ENCODE peak calls at places on chromosomes 7 and 10, in seven cellular contexts. D is H1, Q is HepG2, P is K562, C is NT2/D1, H is GM12878, R is SK-N-SH. U is an unnamed sample.
A peak's percentile ranks its signal among the peaks of the same experiment; 100 is the strongest.

GRCh38 chr10:16685551-16685950 is 131.7 kb downstream of the RSU1 start:
- DNase-seq in P (no peak), D (no peak), R (no peak), H (no peak), Q (no peak), C (no peak), U (no peak)

GRCh38 chr7:22983257-22983855 is 30.6 kb downstream of the HYCC1 start:
- DNase-seq in Q (no peak), C (no peak), R (no peak), D (no peak), P (no peak), H (no peak), U (no peak)

GRCh38 chr7:109003742-109004141 is 434.1 kb downstream of the DNAJB9 start:
- DNase-seq in R (no peak), C (no peak), H (no peak), D (peak; percentile 7), P (no peak), Q (no peak), U (no peak)

GRCh38 chr7:24946467-24946866 is 33.5 kb downstream of the OSBPL3 start:
- DNase-seq in R (no peak), H (no peak), C (no peak), D (no peak), Q (peak; percentile 52), P (no peak), U (no peak)

GRCh38 chr7:6284055-6284400 is 11.6 kb upstream of the CYTH3 start:
- DNase-seq in P (no peak), C (no peak), R (no peak), Q (no peak), D (no peak), H (no peak), U (no peak)

GRCh38 chr10:120984221-120984620 is 133.1 kb downstream of the WDR11 start:
- DNase-seq in H (no peak), R (no peak), Q (no peak), D (no peak), C (no peak), P (no peak), U (no peak)

GRCh38 chr7:118104812-118105441 is 79.0 kb upstream of the LSM8 start:
- DNase-seq in H (no peak), D (no peak), Q (no peak), R (peak; percentile 6), P (peak; percentile 13), C (no peak), U (peak; percentile 15)

GRCh38 chr7:101952355-101953247 is 135.2 kb downstream of the CUX1 start:
- DNase-seq in P (peak; percentile 34), C (no peak), H (no peak), R (no peak), D (no peak), Q (no peak), U (peak; percentile 86)

GRCh38 chr7:133477786-133478185 is 224.9 kb downstream of the EXOC4 start:
- DNase-seq in H (no peak), D (no peak), C (no peak), P (no peak), R (no peak), Q (no peak), U (no peak)

DNA sequence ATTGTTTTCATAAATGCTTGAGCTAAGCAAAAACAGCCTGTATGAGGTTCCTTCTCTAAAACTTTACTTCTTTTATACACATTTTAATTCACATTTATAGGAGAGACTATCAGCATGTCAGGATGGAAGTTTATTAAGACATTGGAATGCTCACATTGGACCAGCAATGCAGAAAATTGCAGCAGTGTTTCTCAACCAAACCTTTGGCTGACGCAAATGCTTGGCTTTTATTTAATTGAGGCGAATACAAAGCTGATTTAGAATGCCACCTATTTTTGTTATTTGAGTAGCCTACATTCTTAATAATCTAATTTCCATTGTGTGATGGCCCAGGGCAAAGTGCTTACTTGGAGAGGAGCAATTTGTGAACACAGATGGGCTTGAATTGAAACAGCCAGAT is 283.2 kb downstream of the ARL4A start:
- DNase-seq in R (no peak), C (no peak), D (no peak), Q (no peak), H (no peak), P (no peak), U (no peak)
- TF ChIP-seq YY1 in R (no peak), C (no peak), D (no peak), Q (no peak), H (no peak), P (no peak), U (no peak)

DNA sequence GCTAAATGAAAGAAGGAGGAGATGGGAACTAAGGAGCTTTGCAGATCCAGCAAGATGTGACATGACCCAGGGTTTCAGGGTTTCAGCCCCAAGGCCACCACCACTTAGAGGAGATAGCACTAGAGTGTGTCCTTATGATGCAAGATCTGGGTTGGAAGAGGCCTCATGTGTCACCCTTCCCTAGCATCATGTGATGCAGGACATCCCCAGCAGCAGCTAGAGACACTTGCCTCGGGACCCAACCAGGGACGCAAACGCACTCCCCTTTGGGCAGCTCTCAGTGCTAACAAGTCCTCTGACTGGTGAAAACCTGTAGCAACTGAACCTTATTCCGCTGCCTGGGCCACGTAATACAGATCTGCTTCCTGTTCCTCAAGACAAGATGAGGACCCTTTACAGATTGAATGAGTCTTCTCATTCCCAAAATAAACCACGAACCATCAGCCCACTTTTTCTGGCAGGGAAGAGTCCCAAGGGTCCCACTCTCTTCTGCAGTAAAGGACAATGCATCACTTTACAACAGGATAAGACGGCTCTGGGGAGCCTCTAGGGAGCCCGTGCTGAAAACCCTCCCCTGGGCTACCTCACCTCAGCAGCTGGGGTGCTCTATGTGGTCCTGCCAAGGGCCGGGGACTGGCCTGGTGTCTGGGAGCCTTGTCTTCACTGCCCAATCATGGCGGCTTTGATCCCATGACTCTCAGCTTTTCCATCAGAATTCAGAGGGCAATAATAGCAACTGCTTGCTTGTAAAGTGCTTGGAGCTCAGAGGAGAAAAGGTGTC is 44.8 kb upstream of the GDF10 start:
- DNase-seq in R (no peak), P (no peak), C (no peak), D (no peak), H (no peak), Q (no peak), U (no peak)
- TF ChIP-seq YY1 in R (no peak), P (no peak), C (no peak), D (no peak), H (no peak), Q (no peak), U (no peak)

DNA sequence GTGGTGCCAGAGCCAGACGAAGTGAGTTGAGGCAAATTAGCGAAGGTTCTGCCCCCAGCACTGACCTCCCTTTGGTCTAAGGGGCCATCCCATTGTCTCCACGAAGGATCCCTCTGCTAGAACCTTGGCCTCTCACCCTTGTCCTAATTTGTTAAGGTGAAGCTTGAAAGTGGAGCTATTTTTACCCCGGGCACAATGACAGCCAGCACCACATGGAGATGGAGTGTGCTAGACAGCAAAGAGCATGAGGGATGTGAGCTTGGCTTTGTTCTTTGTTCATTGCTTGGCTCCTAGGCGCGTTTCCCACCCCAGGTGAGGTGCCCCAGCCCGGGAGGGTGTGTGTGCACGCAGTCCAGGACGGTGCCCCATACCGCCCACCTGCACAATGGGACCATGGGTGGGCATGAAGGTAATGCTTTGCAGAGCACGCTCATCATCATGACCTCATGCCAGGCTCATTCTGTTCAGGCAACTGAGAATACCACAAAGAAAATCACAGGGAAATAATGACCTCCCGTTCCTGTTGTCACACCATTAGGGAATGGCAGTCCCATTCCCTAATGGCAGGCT is 361.0 kb upstream of the FZD8 start:
- DNase-seq in H (no peak), Q (no peak), D (no peak), C (no peak), P (no peak), R (no peak), U (no peak)
- TF ChIP-seq YY1 in H (no peak), Q (no peak), D (no peak), C (no peak), P (no peak), R (no peak), U (no peak)

DNA sequence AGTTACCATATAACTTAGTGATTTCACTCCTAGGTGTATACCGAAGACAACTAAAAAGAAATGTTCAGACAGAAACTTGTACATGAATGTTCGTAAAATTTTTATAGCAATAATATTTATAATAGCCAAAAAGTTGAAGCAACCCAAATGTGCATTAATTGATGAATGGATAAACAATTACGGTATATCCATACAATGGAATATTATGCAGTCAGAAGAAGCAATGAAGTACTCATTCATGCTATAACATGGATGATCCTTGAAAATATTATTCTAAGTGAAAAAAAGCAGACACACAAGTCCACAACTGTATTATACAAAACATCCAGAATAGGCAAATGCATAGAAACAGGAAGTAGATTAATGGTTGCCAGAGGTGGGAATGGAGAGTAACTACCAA is 183.9 kb downstream of the RNLS start:
- DNase-seq in R (no peak), C (no peak), Q (no peak), H (no peak), P (no peak), D (no peak), U (no peak)
- TF ChIP-seq YY1 in R (no peak), C (no peak), Q (no peak), H (no peak), P (no peak), D (no peak), U (no peak)

GRCh38 chr7:86914468-86915054 is 144.9 kb downstream of the ELAPOR2 start:
- DNase-seq in C (peak; percentile 2), R (no peak), Q (peak; percentile 10), P (peak; percentile 47), D (no peak), H (no peak), U (no peak)
- TF ChIP-seq YY1 in C (no peak), R (no peak), Q (no peak), P (no peak), D (no peak), H (no peak), U (no peak)

DNA sequence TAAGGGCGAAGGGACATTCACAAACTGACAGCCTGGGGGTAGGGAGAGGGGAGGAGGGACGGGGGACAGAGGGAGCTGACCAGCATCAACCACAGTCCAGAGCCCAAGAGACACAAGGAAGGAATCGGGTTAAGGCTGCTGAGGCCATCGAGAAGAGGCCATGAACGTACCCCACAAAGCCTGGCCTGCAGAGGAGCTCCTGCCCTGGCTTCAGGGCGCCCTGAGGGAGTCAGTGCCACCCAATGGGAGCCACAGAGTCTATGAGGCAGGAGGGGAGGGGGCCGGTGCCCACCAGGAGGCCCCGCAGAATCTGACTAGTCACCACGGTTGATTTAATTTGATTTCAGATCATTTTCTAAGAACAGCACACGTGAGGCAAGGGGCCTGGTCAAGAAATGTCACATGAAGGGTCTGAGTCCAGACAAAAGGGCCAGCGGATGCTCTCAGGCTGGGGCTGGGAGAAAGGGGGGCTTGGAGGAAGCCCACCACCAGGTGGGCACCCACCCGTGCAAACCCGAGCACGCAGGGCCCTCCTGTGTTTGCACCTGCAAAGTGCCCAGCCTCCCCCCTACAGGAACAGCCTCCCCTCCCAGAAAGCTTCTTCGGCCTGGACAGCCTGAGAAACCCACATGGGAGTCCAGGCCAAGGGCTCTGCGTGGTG is 40.4 kb downstream of the CAMK2B start:
- DNase-seq in D (no peak), P (no peak), Q (no peak), H (no peak), C (no peak), R (peak; percentile 60), U (no peak)
- TF ChIP-seq YY1 in D (no peak), P (no peak), Q (no peak), H (no peak), C (no peak), R (no peak), U (no peak)

GRCh38 chr7:151243411-151244155 is 4.9 kb downstream of the SMARCD3 start:
- DNase-seq in R (no peak), H (no peak), P (no peak), D (no peak), Q (no peak), C (no peak), U (no peak)
- TF ChIP-seq YY1 in R (no peak), H (no peak), P (no peak), D (no peak), Q (no peak), C (no peak), U (no peak)

U was measured in HCT116.